ENCODE peak calls at places on chromosomes 2 and 18, in ten cellular contexts. Y is neural progenitor cell, S is endodermal cell, G is kidney, V is IMR-90, O is GM23248, B is HCT116, C is NT2/D1, M is neuronal stem cell, X is SK-N-SH. F is an unnamed sample.
A peak's percentile ranks its signal among the peaks of the same experiment; 100 is the strongest.

GRCh38 chr18:5975111-5975622 is 79.8 kb upstream of the TMEM200C start:
- DNase-seq in Y (no peak), O (peak; percentile 83), M (no peak), V (peak; percentile 89), B (no peak), C (no peak), G (no peak), S (peak; percentile 29), X (no peak), F (peak; percentile 77)

GRCh38 chr2:208783184-208783583 is 376.6 kb downstream of the PTH2R start:
- DNase-seq in V (no peak), G (no peak), B (peak; percentile 7), C (no peak), S (no peak), X (no peak), O (no peak), M (no peak), Y (peak; percentile 6), F (no peak)

GRCh38 chr2:19651466-19651865 is 250.3 kb downstream of the TTC32 start:
- DNase-seq in C (no peak), G (no peak), S (no peak), B (no peak), X (no peak), M (no peak), V (no peak), O (no peak), Y (no peak), F (peak; percentile 46)

GRCh38 chr2:26313446-26313845 is 32.5 kb upstream of the SELENOI start:
- DNase-seq in V (no peak), S (no peak), M (no peak), O (no peak), C (no peak), G (peak; percentile 63), B (no peak), Y (no peak), X (no peak), F (no peak)

GRCh38 chr2:85418132-85419008 is at the start of gene SH2D6:
- DNase-seq in S (peak; percentile 96), X (peak; percentile 97), C (peak; percentile 75), V (peak; percentile 68), O (peak; percentile 89), G (peak; percentile 95), M (peak; percentile 73), Y (peak; percentile 91), B (peak; percentile 52), F (peak; percentile 77)

GRCh38 chr2:170020777-170021176 is 157.2 kb upstream of the MYO3B start:
- DNase-seq in Y (no peak), S (no peak), O (no peak), B (no peak), C (no peak), V (no peak), X (no peak), G (no peak), M (no peak), F (no peak)

GRCh38 chr2:8661736-8662135 is 20.1 kb upstream of the ID2 start:
- DNase-seq in O (peak; percentile 84), S (no peak), C (no peak), M (no peak), B (no peak), X (no peak), Y (no peak), G (peak; percentile 19), V (peak; percentile 53), F (peak; percentile 53)

GRCh38 chr18:78603102-78603501 is 376.5 kb upstream of the SALL3 start:
- DNase-seq in V (no peak), C (no peak), B (no peak), G (no peak), Y (no peak), S (peak; percentile 31), M (no peak), X (no peak), O (no peak), F (no peak)

GRCh38 chr2:19632327-19633040 is 269.3 kb downstream of the TTC32 start:
- DNase-seq in Y (no peak), V (no peak), C (no peak), B (no peak), X (no peak), O (peak; percentile 61), G (no peak), M (no peak), S (no peak), F (peak; percentile 22)

GRCh38 chr2:19357383-19358241 is 811 bp downstream of the OSR1 start:
- DNase-seq in Y (peak; percentile 47), B (no peak), V (peak; percentile 57), O (peak; percentile 68), X (peak; percentile 46), S (peak; percentile 71), G (no peak), C (no peak), M (no peak), F (peak; percentile 20)

GRCh38 chr2:237178396-237178795 is 92.7 kb downstream of the COPS8 start:
- DNase-seq in B (no peak), C (no peak), M (no peak), Y (no peak), O (peak; percentile 78), G (no peak), X (no peak), V (peak; percentile 100), S (no peak), F (peak; percentile 95)

GRCh38 chr2:188293601-188294482 is 2.2 kb downstream of the GULP1 start:
- DNase-seq in S (peak; percentile 72), Y (peak; percentile 29), X (peak; percentile 61), C (no peak), G (peak; percentile 88), B (peak; percentile 84), M (no peak), O (peak; percentile 67), V (peak; percentile 78), F (peak; percentile 88)
- H3K4me3 ChIP-seq in S (peak overlapping the region; percentile 84), Y (peak overlapping the region; percentile 97), X (peak overlapping the region; percentile 97), C (peak overlapping the region; percentile 87), G (peak overlapping the region; percentile 84), B (peak overlapping the region; percentile 90), M (peak overlapping the region; percentile 72), O (peak overlapping the region; percentile 90), V (peak overlapping the region; percentile 77), F (peak overlapping the region; percentile 94)

GRCh38 chr2:207239754-207240494 is 74.2 kb upstream of the KLF7 start:
- DNase-seq in C (no peak), X (no peak), Y (no peak), O (peak; percentile 89), S (no peak), M (no peak), G (no peak), V (peak; percentile 74), B (no peak), F (peak; percentile 60)

GRCh38 chr2:207241198-207241597 is 75.5 kb upstream of the KLF7 start:
- DNase-seq in X (no peak), V (peak; percentile 32), M (no peak), G (no peak), O (peak; percentile 40), C (no peak), S (no peak), B (no peak), Y (no peak), F (no peak)

GRCh38 chr2:207240649-207241048 is 74.9 kb upstream of the KLF7 start:
- DNase-seq in O (no peak), M (no peak), Y (no peak), V (no peak), S (no peak), C (no peak), B (no peak), X (no peak), G (no peak), F (no peak)

GRCh38 chr2:207236156-207236935 is 70.6 kb upstream of the KLF7 start:
- DNase-seq in C (no peak), Y (no peak), M (no peak), G (no peak), X (no peak), O (no peak), S (peak; percentile 14), V (no peak), B (no peak), F (no peak)

GRCh38 chr2:207239222-207239674 is 73.5 kb upstream of the KLF7 start:
- DNase-seq in O (peak; percentile 98), C (no peak), X (no peak), V (peak; percentile 100), B (no peak), G (peak; percentile 67), S (no peak), Y (no peak), M (no peak), F (peak; percentile 100)
- H3K9ac ChIP-seq in O (peak overlapping the region; percentile 88), C (no peak overlapping the region), X (peak overlapping the region; percentile 70), V (peak overlapping the region; percentile 83), B (no peak overlapping the region), G (no peak overlapping the region), S (no peak overlapping the region), Y (no peak overlapping the region), M (no peak overlapping the region), F (peak overlapping the region; percentile 9)

GRCh38 chr18:66825347-66825746 is 221.5 kb upstream of the CDH19 start:
- DNase-seq in X (no peak), S (no peak), G (no peak), O (no peak), B (no peak), M (no peak), V (no peak), C (no peak), Y (no peak), F (peak; percentile 0)
- H3K9me3 ChIP-seq in X (no peaks in the 10 kb centered on the region), S (no peaks in the 10 kb centered on the region), G (no peaks in the 10 kb centered on the region), O (no peaks in the 10 kb centered on the region), B (no peaks in the 10 kb centered on the region), M (no peaks in the 10 kb centered on the region), V (peaks cover 4% of the 10 kb centered on the region), C (no peaks in the 10 kb centered on the region), Y (no peaks in the 10 kb centered on the region), F (no peaks in the 10 kb centered on the region)

GRCh38 chr18:49275448-49275847 is 185.0 kb downstream of the DYM start:
- DNase-seq in O (no peak), V (no peak), Y (no peak), S (no peak), X (no peak), G (no peak), B (no peak), C (no peak), M (no peak), F (no peak)

GRCh38 chr18:49276680-49277079 is 183.8 kb downstream of the DYM start:
- DNase-seq in V (no peak), B (no peak), X (no peak), S (no peak), O (no peak), M (no peak), G (no peak), C (no peak), Y (no peak), F (no peak)

GRCh38 chr18:49277395-49278036 is 182.9 kb downstream of the DYM start:
- DNase-seq in C (no peak), V (peak; percentile 86), G (no peak), S (no peak), M (no peak), O (peak; percentile 66), B (no peak), X (no peak), Y (no peak), F (peak; percentile 88)

GRCh38 chr18:49279487-49279886 is 181.0 kb downstream of the DYM start:
- DNase-seq in Y (no peak), M (no peak), G (no peak), B (no peak), C (no peak), O (no peak), X (no peak), S (no peak), V (no peak), F (no peak)

DNA sequence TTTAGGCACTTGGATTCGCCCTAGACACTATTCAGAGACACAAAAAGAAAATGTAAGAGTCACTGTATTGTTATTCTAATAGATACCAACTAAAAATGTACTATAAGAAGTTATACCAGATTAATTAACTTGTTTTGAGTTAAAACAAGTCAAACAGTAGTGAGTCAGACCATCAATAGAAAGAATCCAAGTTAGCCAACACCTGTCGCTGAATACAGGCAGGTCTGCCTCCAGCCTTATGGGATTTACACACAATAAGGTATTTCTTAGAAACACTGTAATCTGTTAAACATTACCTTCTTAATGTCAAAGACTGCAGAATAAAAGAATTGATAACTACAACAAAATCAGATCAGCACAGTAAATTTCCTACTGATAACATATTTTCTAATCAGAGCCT is 181.4 kb downstream of the DYM start:
- DNase-seq in V (no peak), C (no peak), M (no peak), B (no peak), Y (no peak), S (no peak), O (no peak), G (no peak), X (no peak), F (no peak)
- H3K4me3 ChIP-seq in V (no peak overlapping the region), C (no peak overlapping the region), M (no peak overlapping the region), B (no peak overlapping the region), Y (no peak overlapping the region), S (no peak overlapping the region), O (no peak overlapping the region), G (no peak overlapping the region), X (no peak overlapping the region), F (no peak overlapping the region)

F was measured in fibroblast of lung.